ENCODE peak calls at places on chromosome 16, in five cellular contexts. One of them, this sample, is unnamed.
A peak's percentile ranks its signal among the peaks of the same experiment; 100 is the strongest.

GRCh38 chr16:68091604-68092261 is 6.6 kb downstream of the NFATC3 start:
- DNase-seq in activated CD4-positive, alpha-beta T cell treated with anti-CD3 and anti-CD28 coated beads for 24 hours: no peak
- DNase-seq in Kasumi-1: no peak
- DNase-seq in stimulated activated CD8-positive, alpha-beta memory T cell treated with anti-CD3 and anti-CD28 coated beads, Interleukin-7, amount 100 ng/mL, for 24 hours: no peak
- DNase-seq in COLO829: no peak
- DNase-seq in this sample: peak; percentile 94

GRCh38 chr16:6682142-6682811 is 650.4 kb upstream of the RBFOX1 start:
- DNase-seq in stimulated activated CD8-positive, alpha-beta memory T cell treated with anti-CD3 and anti-CD28 coated beads, Interleukin-7, amount 100 ng/mL, for 24 hours: no peak
- DNase-seq in activated CD4-positive, alpha-beta T cell treated with anti-CD3 and anti-CD28 coated beads for 24 hours: no peak
- DNase-seq in COLO829: peak; percentile 48
- DNase-seq in Kasumi-1: peak; percentile 6
- DNase-seq in this sample: no peak

GRCh38 chr16:81443688-81444447 is 740 bp upstream of the CMIP start:
- DNase-seq in COLO829: no peak
- DNase-seq in stimulated activated CD8-positive, alpha-beta memory T cell treated with anti-CD3 and anti-CD28 coated beads, Interleukin-7, amount 100 ng/mL, for 24 hours: no peak
- DNase-seq in Kasumi-1: no peak
- DNase-seq in activated CD4-positive, alpha-beta T cell treated with anti-CD3 and anti-CD28 coated beads for 24 hours: no peak
- DNase-seq in this sample: no peak

GRCh38 chr16:27321013-27321960 is 7.5 kb downstream of the IL4R start:
- DNase-seq in COLO829: no peak
- DNase-seq in Kasumi-1: no peak
- DNase-seq in activated CD4-positive, alpha-beta T cell treated with anti-CD3 and anti-CD28 coated beads for 24 hours: no peak
- DNase-seq in stimulated activated CD8-positive, alpha-beta memory T cell treated with anti-CD3 and anti-CD28 coated beads, Interleukin-7, amount 100 ng/mL, for 24 hours: no peak
- DNase-seq in this sample: peak; percentile 20

GRCh38 chr16:53865492-53865863 is 161.5 kb downstream of the FTO start:
- DNase-seq in COLO829: no peak
- DNase-seq in Kasumi-1: peak; percentile 95
- DNase-seq in stimulated activated CD8-positive, alpha-beta memory T cell treated with anti-CD3 and anti-CD28 coated beads, Interleukin-7, amount 100 ng/mL, for 24 hours: no peak
- DNase-seq in activated CD4-positive, alpha-beta T cell treated with anti-CD3 and anti-CD28 coated beads for 24 hours: no peak
- DNase-seq in this sample: peak; percentile 56

GRCh38 chr16:89017956-89018604 is 41.1 kb upstream of the CBFA2T3 start:
- DNase-seq in COLO829: no peak
- DNase-seq in stimulated activated CD8-positive, alpha-beta memory T cell treated with anti-CD3 and anti-CD28 coated beads, Interleukin-7, amount 100 ng/mL, for 24 hours: no peak
- DNase-seq in Kasumi-1: no peak
- DNase-seq in activated CD4-positive, alpha-beta T cell treated with anti-CD3 and anti-CD28 coated beads for 24 hours: no peak
- DNase-seq in this sample: no peak

GRCh38 chr16:57640612-57641011 is 12.2 kb downstream of the ADGRG1 start:
- DNase-seq in activated CD4-positive, alpha-beta T cell treated with anti-CD3 and anti-CD28 coated beads for 24 hours: no peak
- DNase-seq in stimulated activated CD8-positive, alpha-beta memory T cell treated with anti-CD3 and anti-CD28 coated beads, Interleukin-7, amount 100 ng/mL, for 24 hours: no peak
- DNase-seq in COLO829: no peak
- DNase-seq in Kasumi-1: no peak
- DNase-seq in this sample: no peak

GRCh38 chr16:75207831-75208230 is 870 bp upstream of the CTRB2 start:
- DNase-seq in stimulated activated CD8-positive, alpha-beta memory T cell treated with anti-CD3 and anti-CD28 coated beads, Interleukin-7, amount 100 ng/mL, for 24 hours: no peak
- DNase-seq in Kasumi-1: no peak
- DNase-seq in activated CD4-positive, alpha-beta T cell treated with anti-CD3 and anti-CD28 coated beads for 24 hours: no peak
- DNase-seq in COLO829: no peak
- DNase-seq in this sample: no peak

GRCh38 chr16:50476486-50477260 is 71.5 kb upstream of the NKD1 start:
- DNase-seq in stimulated activated CD8-positive, alpha-beta memory T cell treated with anti-CD3 and anti-CD28 coated beads, Interleukin-7, amount 100 ng/mL, for 24 hours: no peak
- DNase-seq in COLO829: no peak
- DNase-seq in activated CD4-positive, alpha-beta T cell treated with anti-CD3 and anti-CD28 coated beads for 24 hours: no peak
- DNase-seq in Kasumi-1: no peak
- DNase-seq in this sample: no peak

GRCh38 chr16:87457724-87458423 is 35.0 kb downstream of the ZCCHC14 start:
- DNase-seq in Kasumi-1: no peak
- DNase-seq in stimulated activated CD8-positive, alpha-beta memory T cell treated with anti-CD3 and anti-CD28 coated beads, Interleukin-7, amount 100 ng/mL, for 24 hours: no peak
- DNase-seq in COLO829: peak; percentile 94
- DNase-seq in activated CD4-positive, alpha-beta T cell treated with anti-CD3 and anti-CD28 coated beads for 24 hours: no peak
- DNase-seq in this sample: peak; percentile 78

GRCh38 chr16:31071861-31072260 is 2.2 kb downstream of the ZNF668 start:
- DNase-seq in COLO829: peak; percentile 28
- DNase-seq in activated CD4-positive, alpha-beta T cell treated with anti-CD3 and anti-CD28 coated beads for 24 hours: no peak
- DNase-seq in Kasumi-1: no peak
- DNase-seq in stimulated activated CD8-positive, alpha-beta memory T cell treated with anti-CD3 and anti-CD28 coated beads, Interleukin-7, amount 100 ng/mL, for 24 hours: no peak
- DNase-seq in this sample: no peak

GRCh38 chr16:31093132-31093703 is 1.4 kb downstream of the VKORC1 start:
- DNase-seq in COLO829: peak; percentile 84
- DNase-seq in activated CD4-positive, alpha-beta T cell treated with anti-CD3 and anti-CD28 coated beads for 24 hours: no peak
- DNase-seq in Kasumi-1: no peak
- DNase-seq in stimulated activated CD8-positive, alpha-beta memory T cell treated with anti-CD3 and anti-CD28 coated beads, Interleukin-7, amount 100 ng/mL, for 24 hours: no peak
- DNase-seq in this sample: no peak

GRCh38 chr16:81939164-81940067 is 71.9 kb downstream of the SDR42E1 start:
- DNase-seq in activated CD4-positive, alpha-beta T cell treated with anti-CD3 and anti-CD28 coated beads for 24 hours: no peak
- DNase-seq in COLO829: no peak
- DNase-seq in stimulated activated CD8-positive, alpha-beta memory T cell treated with anti-CD3 and anti-CD28 coated beads, Interleukin-7, amount 100 ng/mL, for 24 hours: no peak
- DNase-seq in Kasumi-1: peak; percentile 1
- DNase-seq in this sample: no peak

GRCh38 chr16:67183-67791 is 5.1 kb downstream of the RHBDF1 start:
- DNase-seq in activated CD4-positive, alpha-beta T cell treated with anti-CD3 and anti-CD28 coated beads for 24 hours: no peak
- DNase-seq in Kasumi-1: no peak
- DNase-seq in COLO829: no peak
- DNase-seq in stimulated activated CD8-positive, alpha-beta memory T cell treated with anti-CD3 and anti-CD28 coated beads, Interleukin-7, amount 100 ng/mL, for 24 hours: no peak
- DNase-seq in this sample: no peak

GRCh38 chr16:75789237-75789636 is 62.9 kb upstream of the CPHXL start:
- DNase-seq in stimulated activated CD8-positive, alpha-beta memory T cell treated with anti-CD3 and anti-CD28 coated beads, Interleukin-7, amount 100 ng/mL, for 24 hours: no peak
- DNase-seq in COLO829: peak; percentile 48
- DNase-seq in Kasumi-1: peak; percentile 52
- DNase-seq in activated CD4-positive, alpha-beta T cell treated with anti-CD3 and anti-CD28 coated beads for 24 hours: peak; percentile 4
- DNase-seq in this sample: no peak

GRCh38 chr16:56793504-56793903 is 63.6 kb downstream of the NUP93 start:
- DNase-seq in COLO829: no peak
- DNase-seq in Kasumi-1: peak; percentile 50
- DNase-seq in stimulated activated CD8-positive, alpha-beta memory T cell treated with anti-CD3 and anti-CD28 coated beads, Interleukin-7, amount 100 ng/mL, for 24 hours: no peak
- DNase-seq in activated CD4-positive, alpha-beta T cell treated with anti-CD3 and anti-CD28 coated beads for 24 hours: no peak
- DNase-seq in this sample: no peak

GRCh38 chr16:84548971-84549844 is 44.7 kb upstream of the MEAK7 start:
- DNase-seq in stimulated activated CD8-positive, alpha-beta memory T cell treated with anti-CD3 and anti-CD28 coated beads, Interleukin-7, amount 100 ng/mL, for 24 hours: no peak
- DNase-seq in activated CD4-positive, alpha-beta T cell treated with anti-CD3 and anti-CD28 coated beads for 24 hours: no peak
- DNase-seq in Kasumi-1: peak; percentile 44
- DNase-seq in COLO829: peak; percentile 35
- DNase-seq in this sample: no peak

GRCh38 chr16:4160663-4161436 is 44.6 kb upstream of the ADCY9 start:
- DNase-seq in COLO829: no peak
- DNase-seq in stimulated activated CD8-positive, alpha-beta memory T cell treated with anti-CD3 and anti-CD28 coated beads, Interleukin-7, amount 100 ng/mL, for 24 hours: no peak
- DNase-seq in Kasumi-1: no peak
- DNase-seq in activated CD4-positive, alpha-beta T cell treated with anti-CD3 and anti-CD28 coated beads for 24 hours: no peak
- DNase-seq in this sample: no peak

GRCh38 chr16:63361032-63361624 is 1324.9 kb upstream of the CDH8 start:
- DNase-seq in stimulated activated CD8-positive, alpha-beta memory T cell treated with anti-CD3 and anti-CD28 coated beads, Interleukin-7, amount 100 ng/mL, for 24 hours: no peak
- DNase-seq in activated CD4-positive, alpha-beta T cell treated with anti-CD3 and anti-CD28 coated beads for 24 hours: no peak
- DNase-seq in COLO829: peak; percentile 11
- DNase-seq in Kasumi-1: peak; percentile 56
- DNase-seq in this sample: no peak

GRCh38 chr16:53949716-53950410 is 245.9 kb downstream of the FTO start:
- DNase-seq in stimulated activated CD8-positive, alpha-beta memory T cell treated with anti-CD3 and anti-CD28 coated beads, Interleukin-7, amount 100 ng/mL, for 24 hours: no peak
- DNase-seq in activated CD4-positive, alpha-beta T cell treated with anti-CD3 and anti-CD28 coated beads for 24 hours: no peak
- DNase-seq in Kasumi-1: no peak
- DNase-seq in COLO829: no peak
- DNase-seq in this sample: no peak

GRCh38 chr16:57325458-57325857 is 33.1 kb upstream of the CCL22 start:
- DNase-seq in activated CD4-positive, alpha-beta T cell treated with anti-CD3 and anti-CD28 coated beads for 24 hours: no peak
- DNase-seq in stimulated activated CD8-positive, alpha-beta memory T cell treated with anti-CD3 and anti-CD28 coated beads, Interleukin-7, amount 100 ng/mL, for 24 hours: no peak
- DNase-seq in Kasumi-1: no peak
- DNase-seq in COLO829: no peak
- DNase-seq in this sample: no peak

GRCh38 chr16:10256855-10257641 is 74.8 kb upstream of the GRIN2A start:
- DNase-seq in activated CD4-positive, alpha-beta T cell treated with anti-CD3 and anti-CD28 coated beads for 24 hours: peak; percentile 20
- DNase-seq in Kasumi-1: peak; percentile 32
- DNase-seq in COLO829: peak; percentile 59
- DNase-seq in stimulated activated CD8-positive, alpha-beta memory T cell treated with anti-CD3 and anti-CD28 coated beads, Interleukin-7, amount 100 ng/mL, for 24 hours: peak; percentile 7
- DNase-seq in this sample: no peak

GRCh38 chr16:57951204-57951960 is 19.5 kb downstream of the CNGB1 start:
- DNase-seq in Kasumi-1: no peak
- DNase-seq in stimulated activated CD8-positive, alpha-beta memory T cell treated with anti-CD3 and anti-CD28 coated beads, Interleukin-7, amount 100 ng/mL, for 24 hours: no peak
- DNase-seq in activated CD4-positive, alpha-beta T cell treated with anti-CD3 and anti-CD28 coated beads for 24 hours: no peak
- DNase-seq in COLO829: no peak
- DNase-seq in this sample: no peak

GRCh38 chr16:50252082-50252611 is 14.2 kb upstream of the ADCY7 start:
- DNase-seq in stimulated activated CD8-positive, alpha-beta memory T cell treated with anti-CD3 and anti-CD28 coated beads, Interleukin-7, amount 100 ng/mL, for 24 hours: no peak
- DNase-seq in COLO829: no peak
- DNase-seq in activated CD4-positive, alpha-beta T cell treated with anti-CD3 and anti-CD28 coated beads for 24 hours: no peak
- DNase-seq in Kasumi-1: no peak
- DNase-seq in this sample: no peak

GRCh38 chr16:66523861-66524354 is 26.0 kb downstream of the TK2 start:
- DNase-seq in Kasumi-1: peak; percentile 73
- DNase-seq in activated CD4-positive, alpha-beta T cell treated with anti-CD3 and anti-CD28 coated beads for 24 hours: no peak
- DNase-seq in stimulated activated CD8-positive, alpha-beta memory T cell treated with anti-CD3 and anti-CD28 coated beads, Interleukin-7, amount 100 ng/mL, for 24 hours: no peak
- DNase-seq in COLO829: no peak
- DNase-seq in this sample: no peak

GRCh38 chr16:79122343-79122742 is 478.2 kb downstream of the MAF start:
- DNase-seq in stimulated activated CD8-positive, alpha-beta memory T cell treated with anti-CD3 and anti-CD28 coated beads, Interleukin-7, amount 100 ng/mL, for 24 hours: no peak
- DNase-seq in activated CD4-positive, alpha-beta T cell treated with anti-CD3 and anti-CD28 coated beads for 24 hours: no peak
- DNase-seq in Kasumi-1: no peak
- DNase-seq in COLO829: no peak
- DNase-seq in this sample: no peak

GRCh38 chr16:66481943-66482390 is 54.9 kb downstream of the BEAN1 start:
- DNase-seq in activated CD4-positive, alpha-beta T cell treated with anti-CD3 and anti-CD28 coated beads for 24 hours: no peak
- DNase-seq in COLO829: no peak
- DNase-seq in Kasumi-1: no peak
- DNase-seq in stimulated activated CD8-positive, alpha-beta memory T cell treated with anti-CD3 and anti-CD28 coated beads, Interleukin-7, amount 100 ng/mL, for 24 hours: no peak
- DNase-seq in this sample: no peak

GRCh38 chr16:27113341-27113841 is 46.7 kb downstream of the C16orf82 start:
- DNase-seq in stimulated activated CD8-positive, alpha-beta memory T cell treated with anti-CD3 and anti-CD28 coated beads, Interleukin-7, amount 100 ng/mL, for 24 hours: no peak
- DNase-seq in COLO829: no peak
- DNase-seq in activated CD4-positive, alpha-beta T cell treated with anti-CD3 and anti-CD28 coated beads for 24 hours: no peak
- DNase-seq in Kasumi-1: no peak
- DNase-seq in this sample: no peak

This sample was measured in epithelial cell of prostate.